ENCODE peak calls at places on chromosomes 3 and 15, in four cellular contexts. Y, Q, P and S are unnamed samples.

GRCh38 chr3:27616031-27616430 is 106.1 kb downstream of the EOMES start:
- DNase-seq in Q (no peak), Y (no peak), P (no peak), S (no peak)

GRCh38 chr3:188948658-188949400 is 222.9 kb upstream of the TPRG1 start:
- DNase-seq in Y (peak), Q (peak), P (peak), S (peak)

GRCh38 chr15:59741274-59741906 is 52.3 kb upstream of the BNIP2 start:
- DNase-seq in Q (peak), P (no peak), Y (peak), S (peak)

GRCh38 chr3:106014518-106014917 is 145.7 kb upstream of the CBLB start:
- DNase-seq in P (no peak), Q (no peak), Y (peak), S (no peak)

GRCh38 chr3:11845661-11846060 is 1.0 kb downstream of the TAMM41 start:
- DNase-seq in Q (no peak), Y (peak), P (no peak), S (no peak)

GRCh38 chr15:45386420-45386819 is 8.1 kb upstream of the GATM start:
- DNase-seq in P (no peak), Y (no peak), Q (no peak), S (no peak)

GRCh38 chr3:22010997-22011396 is 260.0 kb upstream of the ZNF385D start:
- DNase-seq in Y (no peak), P (no peak), Q (no peak), S (no peak)

GRCh38 chr15:89122532-89123525 is 34.6 kb downstream of the ABHD2 start:
- DNase-seq in Q (no peak), Y (peak), P (peak), S (no peak)

GRCh38 chr15:31300981-31301686 is 25.5 kb upstream of the KLF13 start:
- DNase-seq in P (no peak), Y (no peak), Q (no peak), S (no peak)

GRCh38 chr3:150793641-150794040 is 30.7 kb upstream of the SIAH2 start:
- DNase-seq in P (no peak), Y (no peak), Q (no peak), S (no peak)

GRCh38 chr3:99250272-99250671 is 348.8 kb upstream of the DCBLD2 start:
- DNase-seq in P (peak), Q (no peak), Y (peak), S (peak)

GRCh38 chr15:34018021-34018645 is 20.9 kb downstream of the AVEN start:
- DNase-seq in P (peak), Y (no peak), Q (no peak), S (no peak)

GRCh38 chr3:64255941-64256340 is 30.7 kb upstream of the PRICKLE2 start:
- DNase-seq in P (no peak), Q (no peak), Y (no peak), S (no peak)

GRCh38 chr15:72205896-72206676 is 8.5 kb upstream of the GRAMD2A start:
- DNase-seq in Q (no peak), Y (no peak), P (no peak), S (no peak)

GRCh38 chr15:38876621-38877020 is 312.0 kb upstream of the RASGRP1 start:
- DNase-seq in Q (no peak), Y (peak), P (no peak), S (no peak)

GRCh38 chr15:86591994-86592746 is 512.5 kb downstream of the AGBL1 start:
- DNase-seq in P (no peak), Q (no peak), Y (no peak), S (no peak)

GRCh38 chr3:140627756-140628155 is 50.1 kb upstream of the TRIM42 start:
- DNase-seq in Q (no peak), P (peak), Y (no peak), S (no peak)

GRCh38 chr3:73623316-73623715 is 1.4 kb downstream of the PDZRN3 start:
- DNase-seq in Y (peak), P (no peak), Q (peak), S (peak)
- H3K9ac ChIP-seq in Y (peak), P (peak), Q (peak), S (peak)

GRCh38 chr15:66312144-66312543 is 18.8 kb downstream of the DIS3L start:
- DNase-seq in Q (no peak), P (no peak), Y (no peak), S (no peak)

GRCh38 chr15:66308526-66308925 is 15.2 kb downstream of the DIS3L start:
- DNase-seq in Q (no peak), Y (no peak), P (no peak), S (no peak)

GRCh38 chr15:66306381-66306780 is 13.0 kb downstream of the DIS3L start:
- DNase-seq in P (no peak), Q (no peak), Y (no peak), S (no peak)

GRCh38 chr15:66310786-66311185 is 17.4 kb downstream of the DIS3L start:
- DNase-seq in Q (no peak), Y (no peak), P (no peak), S (no peak)
- H3K9ac ChIP-seq in Q (no peak), Y (no peak), P (no peak), S (no peak)

DNA sequence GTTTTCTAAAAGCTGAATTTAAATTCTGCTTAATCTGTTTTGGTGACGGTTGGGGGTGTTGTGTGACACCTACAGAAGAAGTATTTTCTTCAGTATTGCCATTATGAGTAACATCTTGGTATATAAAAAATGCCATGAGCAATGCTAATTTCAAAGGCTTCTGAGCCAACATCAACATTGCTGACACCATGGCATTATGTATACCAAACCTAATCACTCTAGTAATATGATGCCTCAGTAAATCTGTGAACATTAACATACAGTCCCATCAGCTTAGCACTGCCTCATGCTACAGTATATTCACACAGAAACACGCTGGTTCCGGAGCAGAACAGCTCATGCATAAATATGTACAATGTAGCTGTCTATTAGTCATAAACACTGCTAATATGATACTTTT is 75.8 kb downstream of the ZPLD1 start:
- DNase-seq in Q (no peak), Y (no peak), P (peak), S (peak)
- H3K9ac ChIP-seq in Q (no peak), Y (no peak), P (no peak), S (no peak)

GRCh38 chr3:78258798-78259197 is 1218.9 kb downstream of the ROBO2 start:
- DNase-seq in P (peak), Y (peak), Q (peak), S (peak)
- H3K9ac ChIP-seq in P (peak), Y (no peak), Q (no peak), S (no peak)

DNA sequence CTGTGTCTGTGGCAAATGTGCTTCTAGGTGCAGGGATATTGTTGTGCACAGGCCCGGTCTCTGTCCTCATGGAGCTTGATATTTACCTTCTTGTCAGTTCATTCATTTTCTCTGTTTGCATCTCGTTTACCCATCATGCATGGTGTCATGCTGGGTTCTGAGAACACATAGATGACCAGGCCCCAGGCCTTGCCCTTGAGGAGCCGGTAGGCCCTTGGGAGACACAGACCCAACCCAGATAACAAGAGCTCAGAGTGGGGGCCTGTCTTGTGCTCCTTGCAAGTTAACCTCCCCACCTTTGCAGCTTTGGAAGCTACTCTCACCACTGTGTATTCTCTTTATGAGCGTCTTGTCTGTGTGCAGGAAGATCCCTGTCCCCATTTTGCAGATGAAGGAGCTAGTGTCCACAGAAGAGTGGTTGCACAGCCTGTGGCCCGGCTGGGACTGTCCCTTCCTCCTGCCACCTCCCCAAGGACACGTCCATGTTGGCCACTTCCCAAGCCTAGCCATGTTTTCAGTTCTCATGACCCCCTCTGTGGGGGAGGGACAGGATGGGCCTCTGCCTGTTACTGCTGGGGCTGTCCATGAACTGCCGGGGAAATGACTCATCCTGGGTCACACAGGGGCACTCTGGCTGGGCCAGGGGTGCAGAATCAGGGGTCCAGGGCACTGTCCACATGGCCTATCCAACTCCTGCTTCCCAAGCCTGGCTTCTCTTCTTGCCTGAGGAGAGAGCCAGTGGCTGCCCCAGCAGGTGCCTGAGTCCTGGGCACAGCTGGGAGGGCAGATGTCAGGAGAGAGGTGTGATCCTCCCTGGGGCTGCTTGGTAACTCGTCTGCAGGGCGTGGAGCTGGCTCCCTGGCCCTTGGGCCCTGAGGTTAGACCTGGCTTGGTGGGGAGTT is 3.4 kb downstream of the SNX33 start:
- DNase-seq in Q (peak), Y (peak), P (no peak), S (no peak)
- H3K9ac ChIP-seq in Q (peak), Y (peak), P (peak), S (peak)

GRCh38 chr15:84654689-84655453 is 788 bp upstream of the WDR73 start:
- DNase-seq in P (peak), Q (peak), Y (peak), S (peak)
- H3K9ac ChIP-seq in P (peak), Q (peak), Y (peak), S (peak)

DNA sequence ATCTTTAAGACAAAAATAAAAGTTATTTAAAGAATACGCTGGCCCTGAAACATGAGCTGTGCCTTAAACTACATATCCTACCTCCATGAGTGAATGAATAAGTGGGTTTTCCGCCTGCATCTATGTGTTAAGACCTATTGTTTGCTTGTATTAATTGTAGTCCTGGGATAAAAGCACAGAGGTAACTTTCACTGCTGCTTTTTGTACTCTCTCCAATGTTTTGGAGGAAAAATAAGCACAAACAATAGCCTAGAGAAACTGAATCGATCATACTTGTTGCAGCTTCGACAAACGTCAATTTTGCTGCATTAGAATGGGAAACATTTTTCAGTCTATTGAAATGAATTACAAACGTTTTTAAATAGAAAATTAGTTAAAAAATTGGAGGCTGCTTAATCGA is 1.3 kb upstream of the CTNNB1 start:
- DNase-seq in Y (no peak), P (no peak), Q (no peak), S (no peak)
- H3K9ac ChIP-seq in Y (no peak), P (no peak), Q (no peak), S (no peak)

DNA sequence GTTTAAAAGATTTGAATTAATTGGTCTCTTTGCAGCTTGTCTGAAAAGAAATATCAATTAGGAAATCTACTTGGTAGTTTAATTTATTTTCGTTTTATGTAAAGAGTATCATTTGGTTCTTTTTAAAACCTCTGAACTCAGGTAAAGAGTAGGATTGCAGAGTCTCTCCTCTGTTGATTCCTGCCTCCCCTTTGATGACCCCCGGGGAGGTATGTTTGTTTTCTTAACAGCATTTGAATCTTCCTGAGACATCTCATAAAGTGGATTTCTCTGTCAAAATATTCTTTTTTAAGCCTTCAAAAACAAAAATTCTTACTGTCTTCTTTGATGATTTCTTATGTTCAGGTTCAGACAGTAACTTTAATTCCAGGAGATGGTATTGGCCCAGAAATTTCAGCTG is 8.0 kb downstream of the IDH3A start:
- DNase-seq in Q (no peak), Y (no peak), P (no peak), S (no peak)
- H3K9ac ChIP-seq in Q (no peak), Y (no peak), P (no peak), S (no peak)

GRCh38 chr3:125401402-125401801 is 26.3 kb upstream of the ZNF148 start:
- DNase-seq in Y (peak), P (peak), Q (no peak), S (peak)
- H3K9ac ChIP-seq in Y (no peak), P (peak), Q (no peak), S (no peak)

GRCh38 chr3:42547401-42547945 is 34.3 kb downstream of the SEC22C start:
- DNase-seq in P (peak), Q (peak), Y (peak), S (peak)

GRCh38 chr3:42549131-42549530 is 32.6 kb downstream of the SEC22C start:
- DNase-seq in P (no peak), Q (no peak), Y (no peak), S (no peak)

GRCh38 chr3:42545284-42545900 is 36.4 kb downstream of the SEC22C start:
- DNase-seq in P (no peak), Y (no peak), Q (no peak), S (no peak)

GRCh38 chr3:42544492-42545283 is 37.1 kb downstream of the SEC22C start:
- DNase-seq in Y (peak), Q (peak), P (no peak), S (peak)

DNA sequence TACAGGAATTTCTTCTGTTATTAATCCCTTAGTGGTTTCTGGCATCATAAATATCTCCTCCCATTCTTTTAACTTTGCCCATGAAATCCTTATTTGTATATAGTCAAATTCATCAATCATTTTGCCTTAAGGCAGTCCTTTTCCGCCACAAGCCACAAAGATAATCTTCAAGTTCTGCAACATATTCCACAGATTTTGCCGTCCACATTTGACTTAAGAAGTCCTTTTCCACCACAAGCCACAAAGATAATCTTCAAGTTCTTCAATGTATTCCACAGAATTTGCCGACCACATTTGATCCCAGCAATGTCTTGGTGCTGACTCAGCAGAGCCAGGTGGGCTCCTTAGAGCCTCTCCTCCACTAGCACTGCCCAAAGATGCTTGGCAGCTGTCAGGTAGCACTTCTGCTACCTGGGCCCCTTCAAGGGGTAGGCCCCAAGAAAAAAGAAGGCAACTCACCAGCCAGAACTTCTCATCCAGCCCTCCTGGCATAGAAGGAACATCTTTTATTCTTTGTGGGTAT is 35.0 kb downstream of the SEC22C start:
- DNase-seq in Y (no peak), Q (no peak), P (peak), S (no peak)
- H3K9ac ChIP-seq in Y (no peak), Q (no peak), P (no peak), S (no peak)